ENCODE peak calls at places on chromosome 17, in five cellular contexts. One of them, this sample, is unnamed.

GRCh38 chr17:79980246-79981043 is 55.2 kb downstream of the TBC1D16 start:
- DNase-seq in iris pigment epithelial cell: no peak
- DNase-seq in hepatocyte: no peak
- DNase-seq in activated T-cell treated with anti-CD3 and anti-CD28 coated beads for 24 hours: no peak
- DNase-seq in nephron progenitor cell: no peak
- DNase-seq in this sample: peak

GRCh38 chr17:55391244-55391757 is 30.3 kb downstream of the MMD start:
- DNase-seq in iris pigment epithelial cell: no peak
- DNase-seq in nephron progenitor cell: no peak
- DNase-seq in hepatocyte: no peak
- DNase-seq in activated T-cell treated with anti-CD3 and anti-CD28 coated beads for 24 hours: no peak
- DNase-seq in this sample: no peak

GRCh38 chr17:73911726-73912359 is 267.6 kb upstream of the SDK2 start:
- DNase-seq in nephron progenitor cell: no peak
- DNase-seq in hepatocyte: no peak
- DNase-seq in activated T-cell treated with anti-CD3 and anti-CD28 coated beads for 24 hours: no peak
- DNase-seq in iris pigment epithelial cell: no peak
- DNase-seq in this sample: no peak

GRCh38 chr17:56592487-56593072 is 919 bp upstream of the NOG start:
- DNase-seq in nephron progenitor cell: peak
- DNase-seq in iris pigment epithelial cell: peak
- DNase-seq in hepatocyte: peak
- DNase-seq in activated T-cell treated with anti-CD3 and anti-CD28 coated beads for 24 hours: peak
- DNase-seq in this sample: peak

GRCh38 chr17:44310188-44310587 is 1.8 kb downstream of the RUNDC3A start:
- DNase-seq in activated T-cell treated with anti-CD3 and anti-CD28 coated beads for 24 hours: no peak
- DNase-seq in hepatocyte: no peak
- DNase-seq in nephron progenitor cell: no peak
- DNase-seq in iris pigment epithelial cell: no peak
- DNase-seq in this sample: no peak

GRCh38 chr17:78040561-78041400 is 82.3 kb downstream of the TNRC6C start:
- DNase-seq in hepatocyte: peak
- DNase-seq in iris pigment epithelial cell: peak
- DNase-seq in nephron progenitor cell: no peak
- DNase-seq in activated T-cell treated with anti-CD3 and anti-CD28 coated beads for 24 hours: no peak
- DNase-seq in this sample: no peak

GRCh38 chr17:77957215-77957868 is 1.2 kb upstream of the TNRC6C start:
- DNase-seq in hepatocyte: peak
- DNase-seq in nephron progenitor cell: no peak
- DNase-seq in iris pigment epithelial cell: peak
- DNase-seq in activated T-cell treated with anti-CD3 and anti-CD28 coated beads for 24 hours: peak
- DNase-seq in this sample: no peak

GRCh38 chr17:78836420-78837021 is 4.1 kb downstream of the USP36 start:
- DNase-seq in activated T-cell treated with anti-CD3 and anti-CD28 coated beads for 24 hours: no peak
- DNase-seq in iris pigment epithelial cell: no peak
- DNase-seq in nephron progenitor cell: no peak
- DNase-seq in hepatocyte: no peak
- DNase-seq in this sample: no peak

GRCh38 chr17:50560185-50560824 is at the start of gene CACNA1G:
- DNase-seq in iris pigment epithelial cell: peak
- DNase-seq in hepatocyte: peak
- DNase-seq in nephron progenitor cell: peak
- DNase-seq in activated T-cell treated with anti-CD3 and anti-CD28 coated beads for 24 hours: peak
- DNase-seq in this sample: peak

GRCh38 chr17:79800325-79801155 is 3.7 kb upstream of the CBX8 start:
- DNase-seq in iris pigment epithelial cell: peak
- DNase-seq in nephron progenitor cell: peak
- DNase-seq in hepatocyte: peak
- DNase-seq in activated T-cell treated with anti-CD3 and anti-CD28 coated beads for 24 hours: no peak
- DNase-seq in this sample: peak

GRCh38 chr17:22454070-22454999 is 762.0 kb downstream of the KCNJ18 start:
- DNase-seq in nephron progenitor cell: no peak
- DNase-seq in activated T-cell treated with anti-CD3 and anti-CD28 coated beads for 24 hours: no peak
- DNase-seq in iris pigment epithelial cell: no peak
- DNase-seq in hepatocyte: no peak
- DNase-seq in this sample: no peak

This sample was measured in islet precursor cell.